ENCODE peak calls at places on chromosomes 3 and 15, in four cellular contexts. X, T, F and O are unnamed samples.

GRCh38 chr3:140270329-140270728 is 335.3 kb downstream of the CLSTN2 start:
- DNase-seq in X (no peak), T (no peak), F (no peak), O (no peak)

GRCh38 chr3:170532573-170532972 is 53.3 kb downstream of the SLC7A14 start:
- DNase-seq in X (no peak), F (no peak), T (no peak), O (no peak)

GRCh38 chr15:47750030-47750739 is 32.9 kb downstream of the SEMA6D start:
- DNase-seq in F (peak; percentile 56), T (peak; percentile 67), X (no peak), O (peak; percentile 85)

GRCh38 chr3:111392911-111393351 is 149.1 kb upstream of the CD96 start:
- DNase-seq in T (no peak), X (no peak), F (no peak), O (no peak)

GRCh38 chr3:129822679-129823078 is 70.8 kb downstream of the TMCC1 start:
- DNase-seq in T (peak; percentile 68), X (no peak), F (no peak), O (peak; percentile 65)

GRCh38 chr3:66480666-66481065 is 20.2 kb downstream of the LRIG1 start:
- DNase-seq in X (no peak), T (peak; percentile 49), F (no peak), O (no peak)

GRCh38 chr15:40743921-40744809 is 10.9 kb downstream of the RMDN3 start:
- DNase-seq in T (peak; percentile 80), X (no peak), F (no peak), O (peak; percentile 94)

GRCh38 chr3:55899887-55900286 is 412.8 kb upstream of the WNT5A start:
- DNase-seq in X (no peak), T (no peak), F (no peak), O (no peak)

GRCh38 chr3:71142440-71143161 is 440.9 kb downstream of the FOXP1 start:
- DNase-seq in X (no peak), F (no peak), T (no peak), O (peak; percentile 20)

GRCh38 chr15:96595951-96596350 is 265.5 kb downstream of the NR2F2 start:
- DNase-seq in F (no peak), T (no peak), X (no peak), O (no peak)

GRCh38 chr3:69250014-69250413 is 127.6 kb upstream of the LMOD3 start:
- DNase-seq in X (no peak), T (no peak), F (no peak), O (peak; percentile 60)

GRCh38 chr3:40312661-40313226 is 3.2 kb downstream of the EIF1B start:
- DNase-seq in X (no peak), T (peak; percentile 47), F (no peak), O (peak; percentile 29)

GRCh38 chr15:41341519-41341918 is 8.8 kb downstream of the NUSAP1 start:
- DNase-seq in T (no peak), F (no peak), X (no peak), O (peak; percentile 15)

GRCh38 chr3:118968640-118969039 is 66.0 kb downstream of the IGSF11 start:
- DNase-seq in T (no peak), X (no peak), F (no peak), O (no peak)

GRCh38 chr3:52836991-52837390 is 2.2 kb upstream of the MUSTN1 start:
- DNase-seq in X (peak; percentile 20), F (no peak), T (no peak), O (no peak)

GRCh38 chr3:69288161-69288895 is 97.6 kb downstream of the FRMD4B start:
- DNase-seq in T (no peak), X (no peak), F (no peak), O (no peak)

GRCh38 chr15:62407216-62407615 is 242.1 kb upstream of the C2CD4B start:
- DNase-seq in X (no peak), T (peak; percentile 14), F (no peak), O (no peak)

GRCh38 chr3:61146010-61146569 is 105.2 kb downstream of the FHIT start:
- DNase-seq in X (no peak), F (no peak), T (no peak), O (no peak)

GRCh38 chr3:188179006-188179966 is 25.3 kb downstream of the LPP start:
- DNase-seq in T (peak; percentile 23), F (peak; percentile 76), X (no peak), O (peak; percentile 73)

GRCh38 chr15:33490703-33491102 is 179.9 kb downstream of the RYR3 start:
- DNase-seq in T (no peak), X (no peak), F (no peak), O (no peak)

GRCh38 chr15:66765478-66766281 is 63.6 kb downstream of the SMAD6 start:
- DNase-seq in F (no peak), X (peak; percentile 88), T (peak; percentile 35), O (no peak)

GRCh38 chr3:179955798-179956197 is 80.9 kb downstream of the PEX5L start:
- DNase-seq in F (no peak), T (no peak), X (no peak), O (no peak)

GRCh38 chr3:186098740-186099139 is 10.1 kb downstream of the ETV5 start:
- DNase-seq in T (no peak), X (no peak), F (no peak), O (no peak)

GRCh38 chr3:124281453-124282316 is 289.8 kb upstream of the ROPN1 start:
- DNase-seq in F (no peak), T (peak; percentile 69), X (no peak), O (peak; percentile 63)

GRCh38 chr3:193292386-193292785 is 51.4 kb downstream of the PLAAT1 start:
- DNase-seq in T (no peak), F (no peak), X (no peak), O (no peak)

GRCh38 chr15:63915888-63916731 is 82.4 kb upstream of the HERC1 start:
- DNase-seq in T (peak; percentile 49), X (no peak), F (no peak), O (no peak)

GRCh38 chr3:197940745-197941384 is 9.1 kb upstream of the RPL35A start:
- DNase-seq in T (no peak), X (no peak), F (no peak), O (no peak)

GRCh38 chr3:189899186-189899585 is 221.5 kb downstream of the P3H2 start:
- DNase-seq in T (no peak), F (no peak), X (no peak), O (no peak)

DNA sequence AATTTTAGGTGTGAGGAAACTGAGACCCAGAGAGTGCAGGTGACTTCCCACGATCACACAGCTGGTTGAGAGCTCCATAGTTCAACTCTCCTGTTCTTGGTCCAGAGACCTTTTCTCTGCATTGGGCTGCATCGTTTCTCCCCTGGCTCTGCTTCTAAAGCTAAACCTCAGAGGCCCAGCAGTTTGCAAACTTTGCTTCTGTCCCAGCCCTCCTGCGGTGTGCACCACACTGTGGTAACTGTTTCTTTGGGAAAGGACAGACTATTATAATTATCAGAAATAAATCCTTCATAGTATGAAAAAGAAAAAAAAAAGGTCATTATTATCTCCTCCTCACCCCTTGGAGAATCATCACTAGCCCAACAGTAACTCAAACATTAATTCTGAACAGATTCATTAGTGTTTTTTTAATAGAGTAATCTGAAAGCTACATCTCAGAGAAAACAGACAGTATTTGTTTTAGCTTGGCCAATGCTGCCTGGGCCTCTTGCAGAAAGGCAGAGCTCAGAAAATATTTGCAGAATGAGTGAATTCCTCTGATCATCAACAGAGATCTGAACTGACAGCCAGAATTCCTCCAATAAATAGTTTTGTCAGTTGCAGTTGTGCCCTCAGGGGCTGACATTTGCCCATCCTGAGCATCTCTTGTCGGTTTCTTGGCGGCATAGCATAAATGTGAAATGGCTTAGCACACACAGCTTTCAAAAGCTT is 52.9 kb downstream of the BFSP2 start:
- DNase-seq in F (no peak), T (no peak), X (no peak), O (no peak)
- H3K4me3 ChIP-seq in F (no peak overlapping the region), T (no peak overlapping the region), X (no peak overlapping the region), O (no peak overlapping the region)

GRCh38 chr15:74130849-74131617 is 647 bp downstream of the ISLR2 start:
- DNase-seq in T (no peak), X (no peak), F (no peak), O (no peak)

GRCh38 chr15:74130089-74130848 is at the start of gene ISLR2:
- DNase-seq in T (no peak), X (no peak), F (no peak), O (no peak)

GRCh38 chr15:74127954-74128784 is 2.2 kb upstream of the ISLR2 start:
- DNase-seq in T (peak; percentile 33), X (peak; percentile 68), F (no peak), O (no peak)

GRCh38 chr15:74128785-74129350 is 1.5 kb upstream of the ISLR2 start:
- DNase-seq in T (no peak), X (peak; percentile 57), F (no peak), O (no peak)

GRCh38 chr15:74129411-74130088 is 836 bp upstream of the ISLR2 start:
- DNase-seq in T (no peak), F (no peak), X (no peak), O (no peak)
- H3K4me3 ChIP-seq in T (no peak overlapping the region), F (no peak overlapping the region), X (no peak overlapping the region), O (no peak overlapping the region)

DNA sequence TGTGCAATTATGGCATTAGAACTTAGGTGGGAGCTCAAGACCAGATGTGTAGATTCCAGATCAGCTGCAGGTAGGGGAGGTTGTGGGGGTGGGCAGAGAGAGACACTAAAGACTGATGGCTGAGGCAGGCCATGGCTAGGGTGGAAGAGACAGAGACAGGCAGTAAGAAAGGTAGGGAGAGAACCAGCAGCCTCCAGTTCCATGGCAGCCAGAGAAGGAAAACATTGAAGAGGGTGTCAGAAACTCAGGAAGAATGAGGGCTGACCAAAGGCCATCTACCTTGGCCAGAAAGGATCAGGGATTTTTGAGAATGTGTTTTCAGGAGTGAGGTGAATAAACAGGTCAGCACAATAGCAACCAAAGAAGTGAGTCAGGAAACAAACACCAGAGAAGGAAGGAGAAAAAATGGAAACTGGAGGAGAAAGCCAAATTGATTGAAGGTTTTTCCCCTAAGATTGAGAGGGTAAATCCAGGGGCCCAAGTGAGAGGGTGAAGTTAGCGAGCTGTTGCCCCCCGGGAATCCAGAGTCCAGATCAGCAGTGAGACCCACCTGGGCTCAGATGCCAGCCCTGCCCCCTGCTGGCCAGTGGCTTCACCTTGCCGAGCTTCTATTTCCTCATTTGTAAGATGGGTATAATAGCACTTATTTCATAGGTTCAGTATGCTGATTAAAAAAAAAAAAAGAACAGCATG is 41.0 kb downstream of the ABHD2 start:
- DNase-seq in X (peak; percentile 62), F (no peak), T (peak; percentile 49), O (peak; percentile 40)
- H3K4me3 ChIP-seq in X (no peak overlapping the region), F (no peak overlapping the region), T (no peak overlapping the region), O (no peak overlapping the region)

GRCh38 chr3:31341130-31341529 is 191.6 kb upstream of the STT3B start:
- DNase-seq in T (no peak), F (no peak), X (no peak), O (no peak)
- H3K4me3 ChIP-seq in T (no peak overlapping the region), F (no peak overlapping the region), X (no peak overlapping the region), O (no peak overlapping the region)

GRCh38 chr3:158103131-158103955 is 2.9 kb downstream of the SHOX2 start:
- DNase-seq in X (peak; percentile 75), F (no peak), T (no peak), O (peak; percentile 61)
- H3K4me3 ChIP-seq in X (no peak overlapping the region), F (no peak overlapping the region), T (peak overlapping the region; percentile 33), O (peak overlapping the region; percentile 55)

DNA sequence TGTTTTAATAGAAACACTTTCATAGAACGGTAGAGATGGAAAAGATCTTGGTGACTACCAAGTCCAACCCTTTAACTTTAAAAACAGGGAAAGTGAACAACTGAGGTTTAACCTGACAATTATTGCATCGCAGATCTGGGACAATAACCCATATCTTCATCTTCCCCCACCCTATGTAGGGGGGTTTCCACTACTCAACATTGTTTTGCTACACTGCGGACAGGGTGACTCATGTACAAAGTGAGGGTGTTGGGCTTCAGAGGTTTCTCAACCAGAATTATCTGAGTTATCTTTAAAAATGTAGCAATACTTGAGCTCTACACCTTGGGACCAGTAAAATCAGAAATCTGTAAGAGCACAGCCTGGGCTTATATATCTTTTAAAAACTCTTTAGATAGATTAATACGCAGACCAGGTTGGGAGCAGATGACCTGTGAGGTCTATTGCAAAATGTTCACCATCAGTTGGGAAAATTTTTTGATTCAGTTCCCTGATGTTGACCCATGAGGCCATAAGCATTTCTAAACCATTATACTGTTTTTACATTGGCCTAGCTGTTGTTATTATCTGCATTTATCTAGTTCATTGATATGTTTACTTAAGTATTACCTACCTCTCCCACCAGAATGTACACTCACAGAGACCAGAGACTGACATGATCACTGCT is 103.6 kb upstream of the ICE2 start:
- DNase-seq in X (no peak), F (no peak), T (peak; percentile 59), O (peak; percentile 32)
- H3K4me3 ChIP-seq in X (no peak overlapping the region), F (no peak overlapping the region), T (no peak overlapping the region), O (no peak overlapping the region)